ENCODE peak calls at places on chromosome 5, in nine cellular contexts. One of them, this sample, is unnamed. For H3K9me3, the result is how much of the 10 kb centered on the place peaks cover.

GRCh38 chr5:446066-446725 is 3.2 kb downstream of the EXOC3 start:
- DNase-seq in IMR-90: no peak
- DNase-seq in A549: no peak
- DNase-seq in CD8-positive, alpha-beta T cell: no peak
- DNase-seq in left ventricle myocardium inferior: no peak
- DNase-seq in CD8-positive, alpha-beta memory T cell: no peak
- DNase-seq in hepatocyte: no peak
- DNase-seq in aorta: no peak
- DNase-seq in uterus: no peak
- DNase-seq in this sample: no peak

GRCh38 chr5:176589039-176589769 is 20.8 kb downstream of the GPRIN1 start:
- DNase-seq in IMR-90: no peak
- DNase-seq in A549: no peak
- DNase-seq in CD8-positive, alpha-beta T cell: no peak
- DNase-seq in left ventricle myocardium inferior: no peak
- DNase-seq in CD8-positive, alpha-beta memory T cell: no peak
- DNase-seq in hepatocyte: no peak
- DNase-seq in aorta: no peak
- DNase-seq in uterus: no peak
- DNase-seq in this sample: no peak

GRCh38 chr5:72166070-72166979 is 59.0 kb downstream of the MAP1B start:
- DNase-seq in IMR-90: peak
- DNase-seq in A549: no peak
- DNase-seq in CD8-positive, alpha-beta T cell: no peak
- DNase-seq in left ventricle myocardium inferior: peak
- DNase-seq in CD8-positive, alpha-beta memory T cell: no peak
- DNase-seq in hepatocyte: peak
- DNase-seq in aorta: peak
- DNase-seq in uterus: peak
- DNase-seq in this sample: no peak

GRCh38 chr5:145934276-145934675 is 2.1 kb upstream of the SH3RF2 start:
- DNase-seq in IMR-90: no peak
- DNase-seq in A549: no peak
- DNase-seq in CD8-positive, alpha-beta T cell: no peak
- DNase-seq in left ventricle myocardium inferior: no peak
- DNase-seq in CD8-positive, alpha-beta memory T cell: no peak
- DNase-seq in hepatocyte: no peak
- DNase-seq in aorta: no peak
- DNase-seq in uterus: no peak
- DNase-seq in this sample: no peak

GRCh38 chr5:141634162-141634561 is 2.5 kb downstream of the HDAC3 start:
- DNase-seq in IMR-90: no peak
- DNase-seq in A549: no peak
- DNase-seq in CD8-positive, alpha-beta T cell: no peak
- DNase-seq in left ventricle myocardium inferior: no peak
- DNase-seq in CD8-positive, alpha-beta memory T cell: no peak
- DNase-seq in hepatocyte: no peak
- DNase-seq in aorta: no peak
- DNase-seq in uterus: no peak
- DNase-seq in this sample: no peak

GRCh38 chr5:93995126-93995621 is 253.8 kb upstream of the POU5F2 start:
- DNase-seq in IMR-90: no peak
- DNase-seq in A549: no peak
- DNase-seq in CD8-positive, alpha-beta T cell: no peak
- DNase-seq in left ventricle myocardium inferior: no peak
- DNase-seq in CD8-positive, alpha-beta memory T cell: no peak
- DNase-seq in hepatocyte: no peak
- DNase-seq in aorta: no peak
- DNase-seq in uterus: no peak
- DNase-seq in this sample: no peak

GRCh38 chr5:27494845-27495244 is 456.5 kb upstream of the CDH9 start:
- DNase-seq in IMR-90: no peak
- DNase-seq in A549: peak
- DNase-seq in CD8-positive, alpha-beta T cell: no peak
- DNase-seq in left ventricle myocardium inferior: no peak
- DNase-seq in CD8-positive, alpha-beta memory T cell: no peak
- DNase-seq in hepatocyte: no peak
- DNase-seq in aorta: no peak
- DNase-seq in uterus: no peak
- DNase-seq in this sample: no peak

GRCh38 chr5:1515921-1516571 is 7.7 kb downstream of the LPCAT1 start:
- DNase-seq in IMR-90: peak
- DNase-seq in A549: peak
- DNase-seq in CD8-positive, alpha-beta T cell: peak
- DNase-seq in left ventricle myocardium inferior: peak
- DNase-seq in CD8-positive, alpha-beta memory T cell: no peak
- DNase-seq in hepatocyte: peak
- DNase-seq in aorta: peak
- DNase-seq in uterus: peak
- DNase-seq in this sample: no peak

GRCh38 chr5:29005386-29005785 is 1967.0 kb upstream of the CDH9 start:
- DNase-seq in IMR-90: no peak
- DNase-seq in A549: peak
- DNase-seq in CD8-positive, alpha-beta T cell: no peak
- DNase-seq in left ventricle myocardium inferior: no peak
- DNase-seq in CD8-positive, alpha-beta memory T cell: no peak
- DNase-seq in hepatocyte: peak
- DNase-seq in aorta: no peak
- DNase-seq in uterus: no peak
- DNase-seq in this sample: no peak

GRCh38 chr5:25694805-25695204 is 1050.0 kb upstream of the CDH10 start:
- DNase-seq in IMR-90: no peak
- DNase-seq in A549: no peak
- DNase-seq in CD8-positive, alpha-beta T cell: no peak
- DNase-seq in left ventricle myocardium inferior: no peak
- DNase-seq in CD8-positive, alpha-beta memory T cell: no peak
- DNase-seq in hepatocyte: no peak
- DNase-seq in aorta: no peak
- DNase-seq in uterus: no peak
- DNase-seq in this sample: no peak
- H3K9me3 ChIP-seq in IMR-90: under half
- H3K9me3 ChIP-seq in A549: under half
- H3K9me3 ChIP-seq in CD8-positive, alpha-beta T cell: under half
- H3K9me3 ChIP-seq in left ventricle myocardium inferior: under half
- H3K9me3 ChIP-seq in CD8-positive, alpha-beta memory T cell: under half
- H3K9me3 ChIP-seq in hepatocyte: under half
- H3K9me3 ChIP-seq in aorta: under half
- H3K9me3 ChIP-seq in uterus: under half
- H3K9me3 ChIP-seq in this sample: under half

DNA sequence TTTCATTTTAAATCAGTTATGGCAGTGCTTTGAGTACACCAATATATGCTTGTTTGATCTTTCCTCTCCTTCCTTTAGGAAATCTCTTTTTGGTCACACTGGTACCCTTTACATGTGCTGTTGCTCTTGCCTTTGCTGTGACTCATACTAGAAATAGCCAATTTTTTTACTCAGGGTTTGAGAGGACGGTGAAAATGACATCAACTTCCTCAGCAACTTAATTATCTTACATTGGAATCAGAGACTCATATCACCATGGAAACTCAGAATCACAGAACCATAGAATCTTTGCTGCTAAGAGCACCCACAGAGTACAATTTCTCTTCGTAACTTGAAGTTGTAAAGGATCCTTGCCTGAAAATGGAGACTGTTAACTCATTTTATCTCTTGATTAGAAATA is 13.8 kb upstream of the ZNF300 start:
- DNase-seq in IMR-90: peak
- DNase-seq in A549: no peak
- DNase-seq in CD8-positive, alpha-beta T cell: no peak
- DNase-seq in left ventricle myocardium inferior: no peak
- DNase-seq in CD8-positive, alpha-beta memory T cell: no peak
- DNase-seq in hepatocyte: no peak
- DNase-seq in aorta: no peak
- DNase-seq in uterus: no peak
- DNase-seq in this sample: no peak
- H3K9me3 ChIP-seq in IMR-90: under half
- H3K9me3 ChIP-seq in A549: under half
- H3K9me3 ChIP-seq in CD8-positive, alpha-beta T cell: under half
- H3K9me3 ChIP-seq in left ventricle myocardium inferior: half or more
- H3K9me3 ChIP-seq in CD8-positive, alpha-beta memory T cell: under half
- H3K9me3 ChIP-seq in hepatocyte: under half
- H3K9me3 ChIP-seq in aorta: under half
- H3K9me3 ChIP-seq in uterus: under half
- H3K9me3 ChIP-seq in this sample: under half

DNA sequence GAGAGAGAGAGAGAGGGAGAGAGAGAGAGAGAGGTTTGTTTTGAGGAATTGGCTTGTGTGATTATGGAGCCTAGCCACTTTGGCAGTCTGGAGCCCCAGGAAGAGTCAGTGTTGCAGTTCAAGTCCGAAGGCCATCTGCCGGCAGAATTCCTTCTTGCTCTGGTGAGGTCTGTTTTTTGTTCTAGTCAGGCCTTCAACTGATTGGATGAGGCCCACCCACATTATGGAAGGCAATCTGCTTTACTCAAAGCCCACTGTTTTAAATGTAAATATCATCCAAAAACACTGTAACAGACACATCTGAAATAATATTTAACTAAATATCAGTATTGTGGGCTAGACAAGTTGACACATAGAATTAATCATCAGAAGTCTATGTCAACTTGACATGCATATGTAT is 11.4 kb upstream of the GRM6 start:
- DNase-seq in IMR-90: no peak
- DNase-seq in A549: no peak
- DNase-seq in CD8-positive, alpha-beta T cell: no peak
- DNase-seq in left ventricle myocardium inferior: no peak
- DNase-seq in CD8-positive, alpha-beta memory T cell: no peak
- DNase-seq in hepatocyte: no peak
- DNase-seq in aorta: no peak
- DNase-seq in uterus: no peak
- DNase-seq in this sample: no peak
- H3K9me3 ChIP-seq in IMR-90: under half
- H3K9me3 ChIP-seq in A549: under half
- H3K9me3 ChIP-seq in CD8-positive, alpha-beta T cell: under half
- H3K9me3 ChIP-seq in left ventricle myocardium inferior: half or more
- H3K9me3 ChIP-seq in CD8-positive, alpha-beta memory T cell: under half
- H3K9me3 ChIP-seq in hepatocyte: under half
- H3K9me3 ChIP-seq in aorta: under half
- H3K9me3 ChIP-seq in uterus: under half
- H3K9me3 ChIP-seq in this sample: under half

DNA sequence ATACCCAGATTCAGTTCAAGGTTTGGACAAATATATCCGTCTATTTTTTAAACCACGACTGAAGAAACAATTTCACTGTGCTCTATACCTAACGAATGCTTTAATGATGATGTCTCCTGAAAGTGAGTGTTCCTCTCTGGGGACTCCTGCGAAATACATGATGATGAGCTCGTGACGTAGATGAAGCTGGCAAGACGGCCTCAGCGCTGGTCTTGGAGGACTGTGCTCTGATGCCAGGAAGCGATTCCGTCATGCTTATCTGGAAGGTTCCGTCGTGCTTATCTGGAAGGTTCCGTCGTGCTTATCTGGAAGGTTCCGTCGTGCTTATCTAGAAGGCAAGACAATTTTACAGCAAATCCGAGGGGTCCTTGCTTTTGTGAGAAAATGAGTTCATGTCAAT is 250.8 kb upstream of the IRX2 start:
- DNase-seq in IMR-90: no peak
- DNase-seq in A549: no peak
- DNase-seq in CD8-positive, alpha-beta T cell: no peak
- DNase-seq in left ventricle myocardium inferior: no peak
- DNase-seq in CD8-positive, alpha-beta memory T cell: no peak
- DNase-seq in hepatocyte: no peak
- DNase-seq in aorta: no peak
- DNase-seq in uterus: no peak
- DNase-seq in this sample: no peak
- H3K9me3 ChIP-seq in IMR-90: under half
- H3K9me3 ChIP-seq in A549: under half
- H3K9me3 ChIP-seq in CD8-positive, alpha-beta T cell: under half
- H3K9me3 ChIP-seq in left ventricle myocardium inferior: under half
- H3K9me3 ChIP-seq in CD8-positive, alpha-beta memory T cell: under half
- H3K9me3 ChIP-seq in hepatocyte: under half
- H3K9me3 ChIP-seq in aorta: under half
- H3K9me3 ChIP-seq in uterus: under half
- H3K9me3 ChIP-seq in this sample: under half

GRCh38 chr5:61441742-61442141 is 109.7 kb downstream of the ZSWIM6 start:
- DNase-seq in IMR-90: no peak
- DNase-seq in A549: no peak
- DNase-seq in CD8-positive, alpha-beta T cell: no peak
- DNase-seq in left ventricle myocardium inferior: no peak
- DNase-seq in CD8-positive, alpha-beta memory T cell: no peak
- DNase-seq in hepatocyte: no peak
- DNase-seq in aorta: no peak
- DNase-seq in uterus: no peak
- DNase-seq in this sample: no peak
- H3K9me3 ChIP-seq in IMR-90: under half
- H3K9me3 ChIP-seq in A549: under half
- H3K9me3 ChIP-seq in CD8-positive, alpha-beta T cell: under half
- H3K9me3 ChIP-seq in left ventricle myocardium inferior: under half
- H3K9me3 ChIP-seq in CD8-positive, alpha-beta memory T cell: under half
- H3K9me3 ChIP-seq in hepatocyte: under half
- H3K9me3 ChIP-seq in aorta: under half
- H3K9me3 ChIP-seq in uterus: under half
- H3K9me3 ChIP-seq in this sample: under half